ENCODE peak calls at places on chromosomes 3 and 15, in six cellular contexts. X, W, A, F, H and Q are unnamed samples.

GRCh38 chr15:77393471-77393840 is 26.4 kb downstream of the PEAK1 start:
- DNase-seq in W (no peak), X (no peak), A (no peak), F (no peak), H (no peak), Q (no peak)

GRCh38 chr3:194194757-194195086 is 58.8 kb downstream of the HES1 start:
- DNase-seq in W (no peak), X (no peak), A (no peak), F (no peak), H (no peak), Q (no peak)

GRCh38 chr3:123310186-123310585 is 108.4 kb downstream of the SEC22A start:
- DNase-seq in W (no peak), F (no peak), X (no peak), A (no peak), H (no peak), Q (no peak)

GRCh38 chr15:64247906-64248541 is 85.2 kb upstream of the PPIB start:
- DNase-seq in W (peak), A (no peak), F (no peak), H (peak), X (no peak), Q (peak)

GRCh38 chr3:54918516-54918915 is 9.3 kb downstream of the LRTM1 start:
- DNase-seq in F (no peak), A (no peak), X (no peak), W (no peak), H (no peak), Q (no peak)

GRCh38 chr3:4741404-4742307 is 237.6 kb upstream of the BHLHE40 start:
- DNase-seq in W (no peak), A (no peak), F (peak), H (peak), X (no peak), Q (no peak)

GRCh38 chr3:72694398-72694797 is 153.8 kb downstream of the SHQ1 start:
- DNase-seq in W (no peak), X (no peak), F (no peak), H (peak), A (no peak), Q (no peak)

GRCh38 chr3:146469206-146470017 is at the start of gene PLSCR2:
- DNase-seq in W (peak), X (no peak), H (no peak), F (peak), A (peak), Q (peak)

GRCh38 chr3:47984089-47984759 is 32.0 kb downstream of the MAP4 start:
- DNase-seq in X (no peak), W (no peak), A (no peak), F (no peak), H (peak), Q (no peak)

GRCh38 chr3:111603679-111604643 is 8.8 kb upstream of the ZBED2 start:
- DNase-seq in H (no peak), X (no peak), W (no peak), A (no peak), F (no peak), Q (no peak)

GRCh38 chr15:78541744-78542034 is 1.4 kb downstream of the PSMA4 start:
- DNase-seq in A (no peak), W (no peak), H (no peak), X (no peak), F (no peak), Q (no peak)

GRCh38 chr3:8278448-8278847 is 223.2 kb upstream of the LMCD1 start:
- DNase-seq in X (no peak), A (no peak), W (no peak), F (no peak), H (no peak), Q (no peak)

GRCh38 chr15:67456677-67457529 is 64.0 kb upstream of the C15orf61 start:
- DNase-seq in X (peak), W (peak), H (peak), F (peak), A (peak), Q (peak)

GRCh38 chr15:88604381-88604951 is 16.7 kb upstream of the AEN start:
- DNase-seq in X (no peak), H (no peak), A (no peak), W (no peak), F (no peak), Q (no peak)

GRCh38 chr3:112445839-112446238 is 53.4 kb downstream of the BTLA start:
- DNase-seq in H (no peak), F (no peak), A (no peak), X (no peak), W (no peak), Q (no peak)

GRCh38 chr3:134462236-134463059 is 23.3 kb downstream of the ANAPC13 start:
- DNase-seq in X (no peak), W (no peak), A (no peak), F (no peak), H (peak), Q (no peak)

GRCh38 chr3:17752441-17752840 is 10.0 kb upstream of the TBC1D5 start:
- DNase-seq in A (no peak), F (no peak), X (no peak), W (no peak), H (no peak), Q (no peak)